ENCODE peak calls at places on chromosomes 2 and 18, in five cellular contexts. One of them, this sample, is unnamed. For H3K27me3, the result is how much of the 10 kb centered on the place peaks cover.

GRCh38 chr2:206389164-206389563 is 54.2 kb upstream of the ADAM23 start:
- DNase-seq in keratinocyte: no peak
- DNase-seq in K562: no peak
- DNase-seq in MM.1S: no peak
- DNase-seq in DND-41: no peak
- DNase-seq in this sample: no peak

GRCh38 chr2:55107428-55107827 is 57.2 kb upstream of the RTN4 start:
- DNase-seq in keratinocyte: no peak
- DNase-seq in K562: no peak
- DNase-seq in MM.1S: peak
- DNase-seq in DND-41: no peak
- DNase-seq in this sample: no peak

GRCh38 chr18:9708882-9709877 is 1.1 kb downstream of the RAB31 start:
- DNase-seq in keratinocyte: no peak
- DNase-seq in K562: peak
- DNase-seq in MM.1S: peak
- DNase-seq in DND-41: no peak
- DNase-seq in this sample: peak

GRCh38 chr2:239089884-239090283 is 242.0 kb downstream of the TWIST2 start:
- DNase-seq in keratinocyte: no peak
- DNase-seq in K562: no peak
- DNase-seq in MM.1S: no peak
- DNase-seq in DND-41: no peak
- DNase-seq in this sample: no peak

GRCh38 chr18:22490429-22490846 is 72.7 kb upstream of the CTAGE1 start:
- DNase-seq in keratinocyte: no peak
- DNase-seq in K562: no peak
- DNase-seq in MM.1S: no peak
- DNase-seq in DND-41: no peak
- DNase-seq in this sample: no peak

GRCh38 chr2:77086478-77086877 is 435.7 kb downstream of the LRRTM4 start:
- DNase-seq in keratinocyte: no peak
- DNase-seq in K562: no peak
- DNase-seq in MM.1S: no peak
- DNase-seq in DND-41: no peak
- DNase-seq in this sample: no peak

GRCh38 chr2:176095421-176095820 is 2.9 kb downstream of the HOXD13 start:
- DNase-seq in keratinocyte: no peak
- DNase-seq in K562: no peak
- DNase-seq in MM.1S: no peak
- DNase-seq in DND-41: no peak
- DNase-seq in this sample: peak

GRCh38 chr2:188852752-188853151 is 121.4 kb upstream of the COL3A1 start:
- DNase-seq in keratinocyte: no peak
- DNase-seq in K562: no peak
- DNase-seq in MM.1S: no peak
- DNase-seq in DND-41: no peak
- DNase-seq in this sample: no peak

GRCh38 chr18:76975577-76976110 is 153.3 kb downstream of the ZNF236 start:
- DNase-seq in keratinocyte: no peak
- DNase-seq in K562: no peak
- DNase-seq in MM.1S: no peak
- DNase-seq in DND-41: no peak
- DNase-seq in this sample: no peak

GRCh38 chr18:35072616-35073015 is 31.4 kb downstream of the MAPRE2 start:
- DNase-seq in keratinocyte: no peak
- DNase-seq in K562: no peak
- DNase-seq in MM.1S: no peak
- DNase-seq in DND-41: no peak
- DNase-seq in this sample: no peak

GRCh38 chr2:128773641-128774319 is 455.1 kb upstream of the HS6ST1 start:
- DNase-seq in keratinocyte: no peak
- DNase-seq in K562: no peak
- DNase-seq in MM.1S: no peak
- DNase-seq in DND-41: peak
- DNase-seq in this sample: no peak

GRCh38 chr2:71455741-71456569 is 2.6 kb downstream of the DYSF start:
- DNase-seq in keratinocyte: no peak
- DNase-seq in K562: no peak
- DNase-seq in MM.1S: no peak
- DNase-seq in DND-41: no peak
- DNase-seq in this sample: no peak
- H3K9ac ChIP-seq in keratinocyte: no peak
- H3K9ac ChIP-seq in K562: no peak
- H3K9ac ChIP-seq in MM.1S: no peak
- H3K9ac ChIP-seq in DND-41: no peak
- H3K9ac ChIP-seq in this sample: no peak

GRCh38 chr2:13821255-13821880 is 811.1 kb upstream of the LRATD1 start:
- DNase-seq in keratinocyte: no peak
- DNase-seq in K562: no peak
- DNase-seq in MM.1S: no peak
- DNase-seq in DND-41: no peak
- DNase-seq in this sample: no peak

GRCh38 chr2:13818002-13818401 is 814.5 kb upstream of the LRATD1 start:
- DNase-seq in keratinocyte: no peak
- DNase-seq in K562: no peak
- DNase-seq in MM.1S: no peak
- DNase-seq in DND-41: no peak
- DNase-seq in this sample: no peak

GRCh38 chr2:13819896-13820295 is 812.6 kb upstream of the LRATD1 start:
- DNase-seq in keratinocyte: no peak
- DNase-seq in K562: no peak
- DNase-seq in MM.1S: no peak
- DNase-seq in DND-41: no peak
- DNase-seq in this sample: no peak

DNA sequence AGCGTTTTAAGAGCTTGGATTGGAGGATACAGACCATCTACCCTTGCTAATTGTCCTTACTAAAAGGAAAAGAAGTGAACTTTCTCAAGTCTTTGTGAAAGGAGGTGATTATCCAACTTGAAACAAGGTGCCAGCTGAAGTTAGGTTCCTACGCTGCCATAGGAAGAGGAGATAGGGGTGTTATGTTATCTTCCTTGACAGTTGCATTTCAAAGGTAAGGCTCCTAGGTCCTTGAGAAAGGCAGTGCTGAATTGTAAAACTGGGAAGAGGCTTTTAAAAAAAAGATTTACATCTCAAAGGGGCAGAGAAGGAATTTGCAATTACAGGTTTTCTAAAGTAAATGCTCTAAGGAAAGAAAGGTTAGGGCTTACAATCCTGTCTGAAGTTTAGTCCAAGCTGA is 810.2 kb upstream of the LRATD1 start:
- DNase-seq in keratinocyte: no peak
- DNase-seq in K562: no peak
- DNase-seq in MM.1S: no peak
- DNase-seq in DND-41: no peak
- DNase-seq in this sample: no peak
- H3K27me3 ChIP-seq in keratinocyte: under half
- H3K27me3 ChIP-seq in K562: under half
- H3K27me3 ChIP-seq in MM.1S: under half
- H3K27me3 ChIP-seq in DND-41: under half
- H3K27me3 ChIP-seq in this sample: under half

DNA sequence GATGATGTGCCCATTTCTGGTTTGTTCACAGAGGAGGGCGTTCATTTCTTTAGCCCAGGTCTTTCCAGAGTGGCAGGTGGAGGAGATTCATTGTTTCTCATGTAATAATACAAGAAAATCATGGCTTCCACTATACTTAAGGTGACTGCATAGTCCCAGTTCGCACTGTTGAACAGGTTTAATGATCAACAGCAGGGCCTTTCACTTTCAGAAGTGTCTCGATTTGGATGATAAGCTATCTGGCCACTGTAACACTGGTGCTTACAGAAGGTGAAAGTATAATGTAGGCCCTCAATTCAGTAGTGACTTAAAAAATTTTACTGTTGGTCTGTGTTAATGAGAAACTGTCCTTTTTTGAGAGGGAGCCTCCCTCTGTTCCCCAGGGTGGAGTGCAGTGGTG is 1.4 kb downstream of the RMC1 start:
- DNase-seq in keratinocyte: no peak
- DNase-seq in K562: no peak
- DNase-seq in MM.1S: peak
- DNase-seq in DND-41: no peak
- DNase-seq in this sample: no peak
- H3K4me3 ChIP-seq in keratinocyte: peak
- H3K4me3 ChIP-seq in K562: peak
- H3K4me3 ChIP-seq in MM.1S: peak
- H3K4me3 ChIP-seq in DND-41: peak
- H3K4me3 ChIP-seq in this sample: peak

GRCh38 chr2:70708376-70709199 is 59.4 kb downstream of the ADD2 start:
- DNase-seq in keratinocyte: no peak
- DNase-seq in K562: no peak
- DNase-seq in MM.1S: no peak
- DNase-seq in DND-41: no peak
- DNase-seq in this sample: no peak

GRCh38 chr2:70710276-70710675 is 57.7 kb downstream of the ADD2 start:
- DNase-seq in keratinocyte: no peak
- DNase-seq in K562: no peak
- DNase-seq in MM.1S: no peak
- DNase-seq in DND-41: no peak
- DNase-seq in this sample: no peak

GRCh38 chr2:70709746-70710145 is 58.3 kb downstream of the ADD2 start:
- DNase-seq in keratinocyte: no peak
- DNase-seq in K562: peak
- DNase-seq in MM.1S: no peak
- DNase-seq in DND-41: no peak
- DNase-seq in this sample: no peak

GRCh38 chr2:70707706-70708105 is 60.3 kb downstream of the ADD2 start:
- DNase-seq in keratinocyte: no peak
- DNase-seq in K562: no peak
- DNase-seq in MM.1S: no peak
- DNase-seq in DND-41: no peak
- DNase-seq in this sample: no peak

DNA sequence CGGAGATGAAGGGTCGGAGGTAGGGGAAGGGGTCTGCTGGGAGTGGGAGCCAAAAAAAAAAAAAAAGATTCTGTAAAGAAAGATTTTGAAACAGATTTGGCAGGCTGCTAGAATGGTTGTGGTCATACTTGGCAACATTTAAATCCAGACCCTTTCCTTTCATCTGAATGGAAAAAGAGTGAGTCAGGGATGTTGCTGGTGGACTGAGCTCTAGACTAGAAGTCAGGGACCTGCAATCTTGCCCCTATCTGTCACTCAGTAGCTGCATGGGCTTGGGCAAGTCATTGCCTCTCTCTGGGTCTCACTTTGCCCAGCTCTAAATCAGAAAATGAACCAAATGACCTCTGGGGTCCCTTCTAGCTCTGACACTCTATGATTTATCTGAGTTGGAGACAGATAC is 58.7 kb downstream of the ADD2 start:
- DNase-seq in keratinocyte: no peak
- DNase-seq in K562: no peak
- DNase-seq in MM.1S: no peak
- DNase-seq in DND-41: no peak
- DNase-seq in this sample: no peak
- H3K9ac ChIP-seq in keratinocyte: no peak
- H3K9ac ChIP-seq in K562: no peak
- H3K9ac ChIP-seq in MM.1S: no peak
- H3K9ac ChIP-seq in DND-41: no peak
- H3K9ac ChIP-seq in this sample: no peak

GRCh38 chr2:14634885-14635871 is 2.7 kb downstream of the LRATD1 start:
- DNase-seq in keratinocyte: peak
- DNase-seq in K562: peak
- DNase-seq in MM.1S: no peak
- DNase-seq in DND-41: no peak
- DNase-seq in this sample: peak
- H3K27me3 ChIP-seq in keratinocyte: under half
- H3K27me3 ChIP-seq in K562: under half
- H3K27me3 ChIP-seq in MM.1S: under half
- H3K27me3 ChIP-seq in DND-41: under half
- H3K27me3 ChIP-seq in this sample: under half

This sample was measured in colonic mucosa.